ENCODE peak calls at places on chromosomes 11 and 22, in ten cellular contexts. One of them, this sample, is unnamed.

GRCh38 chr22:49403102-49403501 is 424.6 kb downstream of the BRD1 start:
- DNase-seq in WERI-Rb-1: no peak
- DNase-seq in RWPE1: no peak
- DNase-seq in right atrium auricular region: peak
- DNase-seq in neural crest cell: no peak
- DNase-seq in IMR-90: no peak
- DNase-seq in type B pancreatic cell: peak
- DNase-seq in cardiac fibroblast: no peak
- DNase-seq in keratinocyte: no peak
- DNase-seq in neural progenitor cell: no peak
- DNase-seq in this sample: no peak

GRCh38 chr11:73323464-73323863 is 15.4 kb downstream of the ARHGEF17 start:
- DNase-seq in IMR-90: peak
- DNase-seq in neural crest cell: peak
- DNase-seq in WERI-Rb-1: no peak
- DNase-seq in cardiac fibroblast: peak
- DNase-seq in type B pancreatic cell: no peak
- DNase-seq in RWPE1: no peak
- DNase-seq in right atrium auricular region: peak
- DNase-seq in neural progenitor cell: peak
- DNase-seq in keratinocyte: no peak
- DNase-seq in this sample: no peak

GRCh38 chr22:47192651-47193437 is 430.4 kb downstream of the TBC1D22A start:
- DNase-seq in IMR-90: no peak
- DNase-seq in right atrium auricular region: peak
- DNase-seq in WERI-Rb-1: no peak
- DNase-seq in cardiac fibroblast: no peak
- DNase-seq in neural crest cell: no peak
- DNase-seq in keratinocyte: no peak
- DNase-seq in neural progenitor cell: no peak
- DNase-seq in RWPE1: peak
- DNase-seq in type B pancreatic cell: peak
- DNase-seq in this sample: peak

GRCh38 chr11:61445535-61445934 is 15.6 kb downstream of the SDHAF2 start:
- DNase-seq in type B pancreatic cell: no peak
- DNase-seq in neural progenitor cell: no peak
- DNase-seq in neural crest cell: no peak
- DNase-seq in RWPE1: no peak
- DNase-seq in keratinocyte: no peak
- DNase-seq in IMR-90: peak
- DNase-seq in right atrium auricular region: no peak
- DNase-seq in cardiac fibroblast: no peak
- DNase-seq in WERI-Rb-1: no peak
- DNase-seq in this sample: no peak

GRCh38 chr11:69915151-69915500 is 95.9 kb upstream of the FGF3 start:
- DNase-seq in right atrium auricular region: no peak
- DNase-seq in RWPE1: peak
- DNase-seq in keratinocyte: peak
- DNase-seq in IMR-90: peak
- DNase-seq in neural crest cell: no peak
- DNase-seq in WERI-Rb-1: no peak
- DNase-seq in type B pancreatic cell: no peak
- DNase-seq in neural progenitor cell: no peak
- DNase-seq in cardiac fibroblast: peak
- DNase-seq in this sample: no peak

GRCh38 chr11:89521294-89521693 is 30.1 kb upstream of the NOX4 start:
- DNase-seq in RWPE1: no peak
- DNase-seq in type B pancreatic cell: no peak
- DNase-seq in WERI-Rb-1: no peak
- DNase-seq in neural crest cell: no peak
- DNase-seq in right atrium auricular region: no peak
- DNase-seq in cardiac fibroblast: no peak
- DNase-seq in neural progenitor cell: no peak
- DNase-seq in keratinocyte: no peak
- DNase-seq in IMR-90: peak
- DNase-seq in this sample: no peak

GRCh38 chr11:13108416-13108815 is 99.3 kb downstream of the RASSF10 start:
- DNase-seq in right atrium auricular region: no peak
- DNase-seq in WERI-Rb-1: no peak
- DNase-seq in neural progenitor cell: no peak
- DNase-seq in RWPE1: no peak
- DNase-seq in cardiac fibroblast: no peak
- DNase-seq in keratinocyte: no peak
- DNase-seq in IMR-90: no peak
- DNase-seq in type B pancreatic cell: no peak
- DNase-seq in neural crest cell: no peak
- DNase-seq in this sample: no peak

GRCh38 chr11:83367745-83368144 is 81.6 kb upstream of the CCDC90B start:
- DNase-seq in RWPE1: no peak
- DNase-seq in keratinocyte: no peak
- DNase-seq in neural progenitor cell: peak
- DNase-seq in cardiac fibroblast: no peak
- DNase-seq in WERI-Rb-1: no peak
- DNase-seq in neural crest cell: no peak
- DNase-seq in IMR-90: no peak
- DNase-seq in right atrium auricular region: no peak
- DNase-seq in type B pancreatic cell: no peak
- DNase-seq in this sample: no peak

GRCh38 chr11:108663154-108663877 is 1.6 kb upstream of the DDX10 start:
- DNase-seq in neural crest cell: no peak
- DNase-seq in WERI-Rb-1: no peak
- DNase-seq in cardiac fibroblast: no peak
- DNase-seq in neural progenitor cell: no peak
- DNase-seq in right atrium auricular region: no peak
- DNase-seq in keratinocyte: no peak
- DNase-seq in IMR-90: no peak
- DNase-seq in type B pancreatic cell: no peak
- DNase-seq in RWPE1: no peak
- DNase-seq in this sample: no peak

GRCh38 chr11:108664241-108664640 is 628 bp upstream of the DDX10 start:
- DNase-seq in WERI-Rb-1: no peak
- DNase-seq in neural crest cell: no peak
- DNase-seq in right atrium auricular region: no peak
- DNase-seq in RWPE1: no peak
- DNase-seq in keratinocyte: no peak
- DNase-seq in cardiac fibroblast: no peak
- DNase-seq in IMR-90: no peak
- DNase-seq in neural progenitor cell: no peak
- DNase-seq in type B pancreatic cell: no peak
- DNase-seq in this sample: no peak

GRCh38 chr11:108664730-108665525 is at the start of gene DDX10:
- DNase-seq in keratinocyte: peak
- DNase-seq in WERI-Rb-1: peak
- DNase-seq in cardiac fibroblast: peak
- DNase-seq in neural progenitor cell: peak
- DNase-seq in IMR-90: peak
- DNase-seq in type B pancreatic cell: peak
- DNase-seq in right atrium auricular region: peak
- DNase-seq in neural crest cell: peak
- DNase-seq in RWPE1: peak
- DNase-seq in this sample: peak

GRCh38 chr11:108669261-108669660 is 4.4 kb downstream of the DDX10 start:
- DNase-seq in WERI-Rb-1: no peak
- DNase-seq in IMR-90: no peak
- DNase-seq in right atrium auricular region: no peak
- DNase-seq in neural crest cell: no peak
- DNase-seq in RWPE1: no peak
- DNase-seq in type B pancreatic cell: no peak
- DNase-seq in cardiac fibroblast: no peak
- DNase-seq in keratinocyte: no peak
- DNase-seq in neural progenitor cell: no peak
- DNase-seq in this sample: no peak

GRCh38 chr11:108666373-108666772 is 1.5 kb downstream of the DDX10 start:
- DNase-seq in cardiac fibroblast: no peak
- DNase-seq in neural crest cell: no peak
- DNase-seq in keratinocyte: no peak
- DNase-seq in IMR-90: no peak
- DNase-seq in WERI-Rb-1: no peak
- DNase-seq in right atrium auricular region: no peak
- DNase-seq in RWPE1: no peak
- DNase-seq in neural progenitor cell: no peak
- DNase-seq in type B pancreatic cell: no peak
- DNase-seq in this sample: no peak
- TF ChIP-seq CTCF in cardiac fibroblast: no peak
- TF ChIP-seq CTCF in neural crest cell: no peak
- TF ChIP-seq CTCF in keratinocyte: peak
- TF ChIP-seq CTCF in IMR-90: no peak
- TF ChIP-seq CTCF in WERI-Rb-1: no peak
- TF ChIP-seq CTCF in right atrium auricular region: no peak
- TF ChIP-seq CTCF in RWPE1: no peak
- TF ChIP-seq CTCF in neural progenitor cell: no peak
- TF ChIP-seq CTCF in type B pancreatic cell: no peak
- TF ChIP-seq CTCF in this sample: no peak

GRCh38 chr11:128022007-128022368 is 565.4 kb downstream of the ETS1 start:
- DNase-seq in cardiac fibroblast: peak
- DNase-seq in type B pancreatic cell: no peak
- DNase-seq in RWPE1: no peak
- DNase-seq in neural progenitor cell: no peak
- DNase-seq in IMR-90: peak
- DNase-seq in right atrium auricular region: no peak
- DNase-seq in keratinocyte: no peak
- DNase-seq in neural crest cell: no peak
- DNase-seq in WERI-Rb-1: no peak
- DNase-seq in this sample: no peak

GRCh38 chr11:128026596-128026995 is 560.8 kb downstream of the ETS1 start:
- DNase-seq in RWPE1: peak
- DNase-seq in WERI-Rb-1: no peak
- DNase-seq in neural progenitor cell: no peak
- DNase-seq in cardiac fibroblast: peak
- DNase-seq in right atrium auricular region: no peak
- DNase-seq in type B pancreatic cell: no peak
- DNase-seq in neural crest cell: no peak
- DNase-seq in keratinocyte: no peak
- DNase-seq in IMR-90: peak
- DNase-seq in this sample: peak

GRCh38 chr11:128022761-128023160 is 564.6 kb downstream of the ETS1 start:
- DNase-seq in neural progenitor cell: no peak
- DNase-seq in cardiac fibroblast: no peak
- DNase-seq in type B pancreatic cell: no peak
- DNase-seq in WERI-Rb-1: no peak
- DNase-seq in keratinocyte: no peak
- DNase-seq in IMR-90: no peak
- DNase-seq in right atrium auricular region: no peak
- DNase-seq in neural crest cell: no peak
- DNase-seq in RWPE1: no peak
- DNase-seq in this sample: no peak

GRCh38 chr11:128018692-128019091 is 568.7 kb downstream of the ETS1 start:
- DNase-seq in neural progenitor cell: no peak
- DNase-seq in keratinocyte: no peak
- DNase-seq in type B pancreatic cell: no peak
- DNase-seq in IMR-90: peak
- DNase-seq in cardiac fibroblast: no peak
- DNase-seq in WERI-Rb-1: no peak
- DNase-seq in right atrium auricular region: no peak
- DNase-seq in neural crest cell: no peak
- DNase-seq in RWPE1: no peak
- DNase-seq in this sample: no peak

DNA sequence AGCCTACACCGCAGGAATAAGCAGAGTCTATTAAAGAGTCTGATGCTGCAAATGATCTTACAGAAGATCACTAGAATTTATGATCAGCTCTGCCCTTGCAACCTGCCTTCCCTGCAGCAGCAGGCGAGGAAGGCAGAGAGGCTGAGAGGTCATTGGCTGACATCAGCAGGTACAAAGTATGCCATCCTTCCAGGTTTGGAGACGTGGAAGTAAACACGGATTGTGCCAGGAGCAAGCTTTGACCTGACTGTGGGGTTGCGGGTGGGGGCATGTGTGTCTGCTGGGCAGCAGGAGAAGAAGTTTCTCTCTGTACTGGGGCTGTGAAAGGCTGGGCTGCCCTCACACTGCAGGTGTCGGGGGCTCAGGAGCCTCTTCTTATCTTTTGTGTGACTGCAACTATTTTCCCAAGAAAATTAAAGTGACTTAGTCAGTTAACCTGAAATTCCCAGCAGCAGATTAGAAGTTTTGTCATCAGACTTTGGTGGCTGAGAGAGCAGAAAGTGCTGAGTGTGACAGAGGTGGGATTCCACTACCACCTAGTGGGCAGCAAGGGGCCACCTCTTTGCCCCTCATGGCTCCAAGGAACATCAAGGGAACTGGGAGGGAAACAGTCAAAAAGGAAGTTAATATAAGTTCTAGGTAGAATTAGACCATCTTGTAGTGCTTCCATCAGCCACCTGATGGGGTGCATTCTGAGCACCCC is 565.9 kb downstream of the ETS1 start:
- DNase-seq in neural progenitor cell: peak
- DNase-seq in neural crest cell: no peak
- DNase-seq in WERI-Rb-1: peak
- DNase-seq in RWPE1: no peak
- DNase-seq in IMR-90: no peak
- DNase-seq in keratinocyte: no peak
- DNase-seq in right atrium auricular region: no peak
- DNase-seq in cardiac fibroblast: peak
- DNase-seq in type B pancreatic cell: no peak
- DNase-seq in this sample: no peak
- TF ChIP-seq CTCF in neural progenitor cell: peak
- TF ChIP-seq CTCF in neural crest cell: peak
- TF ChIP-seq CTCF in WERI-Rb-1: peak
- TF ChIP-seq CTCF in RWPE1: no peak
- TF ChIP-seq CTCF in IMR-90: peak
- TF ChIP-seq CTCF in keratinocyte: no peak
- TF ChIP-seq CTCF in right atrium auricular region: no peak
- TF ChIP-seq CTCF in cardiac fibroblast: peak
- TF ChIP-seq CTCF in type B pancreatic cell: peak
- TF ChIP-seq CTCF in this sample: no peak

GRCh38 chr22:20260071-20260722 is 7.9 kb downstream of the RTN4R start:
- DNase-seq in right atrium auricular region: no peak
- DNase-seq in keratinocyte: no peak
- DNase-seq in IMR-90: no peak
- DNase-seq in neural crest cell: no peak
- DNase-seq in cardiac fibroblast: no peak
- DNase-seq in RWPE1: no peak
- DNase-seq in neural progenitor cell: no peak
- DNase-seq in WERI-Rb-1: no peak
- DNase-seq in type B pancreatic cell: no peak
- DNase-seq in this sample: no peak

GRCh38 chr22:20259336-20259705 is 8.8 kb downstream of the RTN4R start:
- DNase-seq in type B pancreatic cell: no peak
- DNase-seq in cardiac fibroblast: no peak
- DNase-seq in IMR-90: no peak
- DNase-seq in keratinocyte: no peak
- DNase-seq in WERI-Rb-1: no peak
- DNase-seq in neural progenitor cell: no peak
- DNase-seq in neural crest cell: no peak
- DNase-seq in right atrium auricular region: no peak
- DNase-seq in RWPE1: no peak
- DNase-seq in this sample: no peak

GRCh38 chr22:20256562-20257473 is 11.3 kb downstream of the RTN4R start:
- DNase-seq in RWPE1: no peak
- DNase-seq in WERI-Rb-1: no peak
- DNase-seq in neural progenitor cell: no peak
- DNase-seq in keratinocyte: no peak
- DNase-seq in right atrium auricular region: no peak
- DNase-seq in IMR-90: no peak
- DNase-seq in cardiac fibroblast: no peak
- DNase-seq in neural crest cell: no peak
- DNase-seq in type B pancreatic cell: no peak
- DNase-seq in this sample: no peak

GRCh38 chr22:20257474-20258299 is 10.4 kb downstream of the RTN4R start:
- DNase-seq in cardiac fibroblast: no peak
- DNase-seq in keratinocyte: no peak
- DNase-seq in WERI-Rb-1: no peak
- DNase-seq in neural crest cell: no peak
- DNase-seq in type B pancreatic cell: no peak
- DNase-seq in neural progenitor cell: no peak
- DNase-seq in RWPE1: no peak
- DNase-seq in right atrium auricular region: no peak
- DNase-seq in IMR-90: no peak
- DNase-seq in this sample: no peak

DNA sequence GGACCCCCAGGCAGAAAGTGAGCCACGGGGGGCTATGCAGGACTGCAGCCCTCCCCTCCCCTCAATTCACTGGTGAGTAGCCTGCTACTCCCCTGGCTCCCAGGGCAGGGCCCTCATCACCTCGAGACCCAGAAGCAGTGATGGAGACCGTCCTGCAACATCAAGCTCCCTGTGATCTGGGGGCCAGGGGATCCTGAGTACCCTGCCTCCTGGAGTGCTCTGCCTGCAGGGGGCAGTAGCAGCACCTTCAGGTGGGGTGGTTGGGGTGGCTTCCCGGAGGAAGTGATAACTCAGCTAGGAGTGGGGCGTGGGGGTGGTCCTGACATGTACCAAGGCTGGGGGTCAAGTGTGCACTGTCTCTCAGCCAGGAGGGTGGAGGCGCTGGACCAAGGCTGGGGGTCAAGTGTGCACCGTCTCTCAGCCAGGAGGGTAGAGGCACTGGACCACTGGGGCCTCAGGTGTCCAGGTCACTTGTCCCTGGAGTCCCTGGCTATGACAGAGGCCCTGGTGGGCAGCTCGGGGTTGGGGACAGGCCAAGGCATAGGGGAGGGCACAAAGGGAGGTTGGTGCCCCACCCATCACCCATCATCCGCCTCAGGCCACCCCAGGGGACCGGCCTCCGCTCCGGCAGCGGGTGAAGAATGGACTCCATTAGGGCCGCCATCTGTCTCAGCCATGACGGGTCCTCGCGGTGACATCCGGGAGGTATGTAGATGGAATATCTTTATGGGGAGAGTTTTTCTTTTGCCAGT is 9.4 kb downstream of the RTN4R start:
- DNase-seq in neural progenitor cell: no peak
- DNase-seq in keratinocyte: no peak
- DNase-seq in IMR-90: no peak
- DNase-seq in WERI-Rb-1: no peak
- DNase-seq in right atrium auricular region: no peak
- DNase-seq in cardiac fibroblast: no peak
- DNase-seq in type B pancreatic cell: no peak
- DNase-seq in RWPE1: no peak
- DNase-seq in neural crest cell: no peak
- DNase-seq in this sample: no peak
- TF ChIP-seq CTCF in neural progenitor cell: peak
- TF ChIP-seq CTCF in keratinocyte: peak
- TF ChIP-seq CTCF in IMR-90: peak
- TF ChIP-seq CTCF in WERI-Rb-1: peak
- TF ChIP-seq CTCF in right atrium auricular region: no peak
- TF ChIP-seq CTCF in cardiac fibroblast: peak
- TF ChIP-seq CTCF in type B pancreatic cell: peak
- TF ChIP-seq CTCF in RWPE1: no peak
- TF ChIP-seq CTCF in neural crest cell: peak
- TF ChIP-seq CTCF in this sample: peak

GRCh38 chr11:62839050-62840015 is at the start of gene WDR74:
- DNase-seq in neural crest cell: peak
- DNase-seq in RWPE1: peak
- DNase-seq in type B pancreatic cell: peak
- DNase-seq in right atrium auricular region: peak
- DNase-seq in keratinocyte: no peak
- DNase-seq in WERI-Rb-1: peak
- DNase-seq in neural progenitor cell: peak
- DNase-seq in IMR-90: peak
- DNase-seq in cardiac fibroblast: peak
- DNase-seq in this sample: peak
- TF ChIP-seq CTCF in neural crest cell: no peak
- TF ChIP-seq CTCF in RWPE1: no peak
- TF ChIP-seq CTCF in type B pancreatic cell: no peak
- TF ChIP-seq CTCF in right atrium auricular region: no peak
- TF ChIP-seq CTCF in keratinocyte: no peak
- TF ChIP-seq CTCF in WERI-Rb-1: no peak
- TF ChIP-seq CTCF in neural progenitor cell: no peak
- TF ChIP-seq CTCF in IMR-90: no peak
- TF ChIP-seq CTCF in cardiac fibroblast: no peak
- TF ChIP-seq CTCF in this sample: no peak

This sample was measured in Calu3.